ENCODE peak calls at places on chromosomes 4 and X, in seven cellular contexts. One of them, this sample, is unnamed.

GRCh38 chr4:25862411-25863346 is at the start of gene SEL1L3:
- DNase-seq in CD8-positive, alpha-beta T cell: peak
- DNase-seq in brain microvascular endothelial cell: no peak
- DNase-seq in PC-9: no peak
- DNase-seq in AG04450: no peak
- DNase-seq in stomach: peak
- DNase-seq in fibroblast of the aortic adventitia: no peak
- DNase-seq in this sample: no peak

GRCh38 chr4:30268370-30268769 is 451.8 kb upstream of the PCDH7 start:
- DNase-seq in CD8-positive, alpha-beta T cell: no peak
- DNase-seq in brain microvascular endothelial cell: no peak
- DNase-seq in PC-9: no peak
- DNase-seq in AG04450: no peak
- DNase-seq in stomach: no peak
- DNase-seq in fibroblast of the aortic adventitia: no peak
- DNase-seq in this sample: no peak

GRCh38 chrX:35276115-35276514 is 333.5 kb downstream of the FAM47B start:
- DNase-seq in CD8-positive, alpha-beta T cell: no peak
- DNase-seq in brain microvascular endothelial cell: no peak
- DNase-seq in PC-9: no peak
- DNase-seq in AG04450: no peak
- DNase-seq in stomach: no peak
- DNase-seq in fibroblast of the aortic adventitia: no peak
- DNase-seq in this sample: no peak

GRCh38 chrX:20665441-20665840 is 398.7 kb upstream of the RPS6KA3 start:
- DNase-seq in CD8-positive, alpha-beta T cell: no peak
- DNase-seq in brain microvascular endothelial cell: no peak
- DNase-seq in PC-9: no peak
- DNase-seq in AG04450: no peak
- DNase-seq in stomach: no peak
- DNase-seq in fibroblast of the aortic adventitia: no peak
- DNase-seq in this sample: no peak

GRCh38 chrX:129831486-129831885 is 12.2 kb downstream of the ZDHHC9 start:
- DNase-seq in CD8-positive, alpha-beta T cell: no peak
- DNase-seq in brain microvascular endothelial cell: no peak
- DNase-seq in PC-9: no peak
- DNase-seq in AG04450: no peak
- DNase-seq in stomach: no peak
- DNase-seq in fibroblast of the aortic adventitia: no peak
- DNase-seq in this sample: no peak

GRCh38 chr4:70613182-70613892 is 15.2 kb upstream of the ENAM start:
- DNase-seq in CD8-positive, alpha-beta T cell: no peak
- DNase-seq in brain microvascular endothelial cell: no peak
- DNase-seq in PC-9: no peak
- DNase-seq in AG04450: no peak
- DNase-seq in stomach: no peak
- DNase-seq in fibroblast of the aortic adventitia: no peak
- DNase-seq in this sample: no peak

GRCh38 chr4:102598759-102599379 is 97.7 kb downstream of the NFKB1 start:
- DNase-seq in CD8-positive, alpha-beta T cell: no peak
- DNase-seq in brain microvascular endothelial cell: peak
- DNase-seq in PC-9: no peak
- DNase-seq in AG04450: no peak
- DNase-seq in stomach: no peak
- DNase-seq in fibroblast of the aortic adventitia: no peak
- DNase-seq in this sample: no peak

GRCh38 chr4:70564033-70564432 is 28.0 kb upstream of the AMBN start:
- DNase-seq in CD8-positive, alpha-beta T cell: no peak
- DNase-seq in brain microvascular endothelial cell: no peak
- DNase-seq in PC-9: no peak
- DNase-seq in AG04450: no peak
- DNase-seq in stomach: no peak
- DNase-seq in fibroblast of the aortic adventitia: no peak
- DNase-seq in this sample: no peak

GRCh38 chr4:6621556-6621927 is 18.9 kb upstream of the MRFAP1 start:
- DNase-seq in CD8-positive, alpha-beta T cell: no peak
- DNase-seq in brain microvascular endothelial cell: no peak
- DNase-seq in PC-9: no peak
- DNase-seq in AG04450: no peak
- DNase-seq in stomach: no peak
- DNase-seq in fibroblast of the aortic adventitia: no peak
- DNase-seq in this sample: no peak

GRCh38 chr4:13538427-13538973 is 5.8 kb downstream of the NKX3-2 start:
- DNase-seq in CD8-positive, alpha-beta T cell: no peak
- DNase-seq in brain microvascular endothelial cell: no peak
- DNase-seq in PC-9: no peak
- DNase-seq in AG04450: no peak
- DNase-seq in stomach: no peak
- DNase-seq in fibroblast of the aortic adventitia: no peak
- DNase-seq in this sample: no peak
- H3K4me3 ChIP-seq in CD8-positive, alpha-beta T cell: no peak
- H3K4me3 ChIP-seq in brain microvascular endothelial cell: no peak
- H3K4me3 ChIP-seq in PC-9: no peak
- H3K4me3 ChIP-seq in AG04450: no peak
- H3K4me3 ChIP-seq in stomach: no peak
- H3K4me3 ChIP-seq in fibroblast of the aortic adventitia: no peak
- H3K4me3 ChIP-seq in this sample: no peak

GRCh38 chr4:151604238-151604637 is 156.6 kb downstream of the GATB start:
- DNase-seq in CD8-positive, alpha-beta T cell: no peak
- DNase-seq in brain microvascular endothelial cell: no peak
- DNase-seq in PC-9: no peak
- DNase-seq in AG04450: no peak
- DNase-seq in stomach: no peak
- DNase-seq in fibroblast of the aortic adventitia: peak
- DNase-seq in this sample: no peak
- TF ChIP-seq CTCF in CD8-positive, alpha-beta T cell: no peak
- TF ChIP-seq CTCF in brain microvascular endothelial cell: peak
- TF ChIP-seq CTCF in PC-9: peak
- TF ChIP-seq CTCF in AG04450: peak
- TF ChIP-seq CTCF in stomach: no peak
- TF ChIP-seq CTCF in fibroblast of the aortic adventitia: peak
- TF ChIP-seq CTCF in this sample: peak

GRCh38 chr4:184536070-184536880 is 61.9 kb upstream of the IRF2 start:
- DNase-seq in CD8-positive, alpha-beta T cell: no peak
- DNase-seq in brain microvascular endothelial cell: no peak
- DNase-seq in PC-9: no peak
- DNase-seq in AG04450: no peak
- DNase-seq in stomach: no peak
- DNase-seq in fibroblast of the aortic adventitia: no peak
- DNase-seq in this sample: no peak
- H3K4me3 ChIP-seq in CD8-positive, alpha-beta T cell: peak
- H3K4me3 ChIP-seq in brain microvascular endothelial cell: peak
- H3K4me3 ChIP-seq in PC-9: peak
- H3K4me3 ChIP-seq in AG04450: peak
- H3K4me3 ChIP-seq in stomach: peak
- H3K4me3 ChIP-seq in fibroblast of the aortic adventitia: peak
- H3K4me3 ChIP-seq in this sample: peak

GRCh38 chr4:13953083-13953482 is 325.6 kb upstream of the BOD1L1 start:
- DNase-seq in CD8-positive, alpha-beta T cell: no peak
- DNase-seq in brain microvascular endothelial cell: no peak
- DNase-seq in PC-9: no peak
- DNase-seq in AG04450: no peak
- DNase-seq in stomach: no peak
- DNase-seq in fibroblast of the aortic adventitia: no peak
- DNase-seq in this sample: no peak
- TF ChIP-seq CTCF in CD8-positive, alpha-beta T cell: no peak
- TF ChIP-seq CTCF in brain microvascular endothelial cell: peak
- TF ChIP-seq CTCF in PC-9: no peak
- TF ChIP-seq CTCF in AG04450: no peak
- TF ChIP-seq CTCF in stomach: no peak
- TF ChIP-seq CTCF in fibroblast of the aortic adventitia: no peak
- TF ChIP-seq CTCF in this sample: no peak

GRCh38 chr4:182453830-182454229 is 210.6 kb downstream of the TENM3 start:
- DNase-seq in CD8-positive, alpha-beta T cell: no peak
- DNase-seq in brain microvascular endothelial cell: no peak
- DNase-seq in PC-9: no peak
- DNase-seq in AG04450: no peak
- DNase-seq in stomach: no peak
- DNase-seq in fibroblast of the aortic adventitia: no peak
- DNase-seq in this sample: no peak

GRCh38 chr4:182448281-182449151 is 205.3 kb downstream of the TENM3 start:
- DNase-seq in CD8-positive, alpha-beta T cell: no peak
- DNase-seq in brain microvascular endothelial cell: peak
- DNase-seq in PC-9: no peak
- DNase-seq in AG04450: peak
- DNase-seq in stomach: peak
- DNase-seq in fibroblast of the aortic adventitia: peak
- DNase-seq in this sample: peak

GRCh38 chr4:182447938-182448280 is 204.7 kb downstream of the TENM3 start:
- DNase-seq in CD8-positive, alpha-beta T cell: no peak
- DNase-seq in brain microvascular endothelial cell: no peak
- DNase-seq in PC-9: no peak
- DNase-seq in AG04450: no peak
- DNase-seq in stomach: no peak
- DNase-seq in fibroblast of the aortic adventitia: peak
- DNase-seq in this sample: no peak

GRCh38 chr4:182449960-182450359 is 206.8 kb downstream of the TENM3 start:
- DNase-seq in CD8-positive, alpha-beta T cell: no peak
- DNase-seq in brain microvascular endothelial cell: no peak
- DNase-seq in PC-9: no peak
- DNase-seq in AG04450: no peak
- DNase-seq in stomach: no peak
- DNase-seq in fibroblast of the aortic adventitia: peak
- DNase-seq in this sample: no peak

DNA sequence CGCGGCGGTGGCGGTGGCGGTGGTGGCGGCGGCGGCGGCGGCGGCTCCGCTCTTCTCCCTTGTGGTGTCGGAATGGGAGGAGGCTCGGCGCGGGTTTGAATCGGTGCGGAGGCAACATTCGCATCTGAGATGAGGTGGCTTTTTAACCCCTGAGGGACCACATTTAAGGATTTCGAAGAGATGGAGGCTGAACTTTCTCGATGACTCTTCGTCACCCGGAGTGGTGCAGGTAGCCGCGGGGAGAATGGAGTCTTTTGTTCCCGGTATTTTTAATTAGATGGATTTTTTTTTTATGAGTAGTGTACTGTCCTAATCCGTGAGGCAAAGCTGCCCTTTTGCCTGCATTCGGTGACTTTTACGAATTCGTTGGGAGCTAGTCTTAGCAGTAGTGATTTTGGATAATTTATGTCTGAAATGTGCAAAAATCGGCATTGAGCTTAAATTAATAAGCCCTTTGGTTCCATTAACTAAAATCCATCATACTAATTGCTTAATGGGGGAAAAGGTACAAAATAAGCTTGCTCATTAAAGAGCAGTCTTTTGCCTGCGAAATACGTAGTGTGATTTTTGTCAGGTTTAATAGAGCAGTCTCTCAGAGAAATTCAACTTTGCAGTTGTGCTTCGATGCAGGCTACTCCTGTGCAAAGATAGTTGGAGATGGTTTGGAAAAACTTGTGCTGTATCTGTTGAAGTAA is 206.1 kb downstream of the TENM3 start:
- DNase-seq in CD8-positive, alpha-beta T cell: no peak
- DNase-seq in brain microvascular endothelial cell: peak
- DNase-seq in PC-9: no peak
- DNase-seq in AG04450: no peak
- DNase-seq in stomach: no peak
- DNase-seq in fibroblast of the aortic adventitia: peak
- DNase-seq in this sample: no peak
- H3K4me3 ChIP-seq in CD8-positive, alpha-beta T cell: peak
- H3K4me3 ChIP-seq in brain microvascular endothelial cell: peak
- H3K4me3 ChIP-seq in PC-9: no peak
- H3K4me3 ChIP-seq in AG04450: peak
- H3K4me3 ChIP-seq in stomach: peak
- H3K4me3 ChIP-seq in fibroblast of the aortic adventitia: peak
- H3K4me3 ChIP-seq in this sample: peak

GRCh38 chr4:78185117-78185516 is 128.0 kb downstream of the FRAS1 start:
- DNase-seq in CD8-positive, alpha-beta T cell: no peak
- DNase-seq in brain microvascular endothelial cell: no peak
- DNase-seq in PC-9: no peak
- DNase-seq in AG04450: no peak
- DNase-seq in stomach: no peak
- DNase-seq in fibroblast of the aortic adventitia: no peak
- DNase-seq in this sample: no peak

GRCh38 chr4:78184584-78184983 is 127.5 kb downstream of the FRAS1 start:
- DNase-seq in CD8-positive, alpha-beta T cell: no peak
- DNase-seq in brain microvascular endothelial cell: no peak
- DNase-seq in PC-9: no peak
- DNase-seq in AG04450: no peak
- DNase-seq in stomach: no peak
- DNase-seq in fibroblast of the aortic adventitia: no peak
- DNase-seq in this sample: no peak

GRCh38 chr4:78174931-78175330 is 117.8 kb downstream of the FRAS1 start:
- DNase-seq in CD8-positive, alpha-beta T cell: no peak
- DNase-seq in brain microvascular endothelial cell: no peak
- DNase-seq in PC-9: no peak
- DNase-seq in AG04450: no peak
- DNase-seq in stomach: no peak
- DNase-seq in fibroblast of the aortic adventitia: no peak
- DNase-seq in this sample: no peak

DNA sequence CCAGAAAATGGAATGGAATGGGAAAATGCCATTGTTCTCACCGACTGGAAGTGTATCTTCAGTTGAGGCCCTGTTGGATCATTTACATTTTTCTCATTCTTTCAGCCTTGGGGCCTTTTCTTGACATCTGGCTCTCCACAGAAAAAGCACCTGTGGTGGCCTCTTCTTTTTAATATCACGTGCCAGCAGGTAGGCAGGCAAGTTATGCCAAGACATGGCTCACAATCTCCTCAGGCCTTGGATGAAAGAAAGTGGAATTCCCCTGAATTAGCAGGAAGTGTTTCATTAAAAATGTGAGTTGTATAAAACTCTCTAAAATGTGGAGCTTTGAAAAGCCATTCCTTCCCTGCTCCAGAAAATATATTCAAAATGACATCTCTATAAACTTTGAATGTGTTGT is 122.1 kb downstream of the FRAS1 start:
- DNase-seq in CD8-positive, alpha-beta T cell: no peak
- DNase-seq in brain microvascular endothelial cell: no peak
- DNase-seq in PC-9: no peak
- DNase-seq in AG04450: no peak
- DNase-seq in stomach: no peak
- DNase-seq in fibroblast of the aortic adventitia: no peak
- DNase-seq in this sample: no peak
- TF ChIP-seq CTCF in CD8-positive, alpha-beta T cell: no peak
- TF ChIP-seq CTCF in brain microvascular endothelial cell: no peak
- TF ChIP-seq CTCF in PC-9: no peak
- TF ChIP-seq CTCF in AG04450: no peak
- TF ChIP-seq CTCF in stomach: no peak
- TF ChIP-seq CTCF in fibroblast of the aortic adventitia: no peak
- TF ChIP-seq CTCF in this sample: no peak

DNA sequence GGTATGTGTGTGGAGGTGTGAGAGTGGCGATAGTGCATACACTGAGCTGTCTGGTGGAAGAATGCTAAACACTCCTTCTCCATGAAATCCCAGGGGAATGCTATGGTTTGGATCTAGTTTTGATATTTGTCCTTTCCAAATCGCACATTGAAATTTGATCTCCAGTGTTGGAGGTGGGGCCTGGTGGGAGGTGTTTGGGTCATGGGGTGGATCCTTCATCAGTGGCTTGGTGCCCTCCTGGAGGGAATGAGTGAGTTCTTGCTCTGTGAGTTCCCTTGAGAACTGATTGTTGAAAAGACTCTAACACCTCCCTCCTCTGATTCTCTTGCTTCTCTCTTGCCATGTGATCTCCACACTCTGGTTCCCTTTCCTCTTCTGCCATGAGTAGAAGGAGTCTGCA is 114.1 kb upstream of the HHIP start:
- DNase-seq in CD8-positive, alpha-beta T cell: no peak
- DNase-seq in brain microvascular endothelial cell: no peak
- DNase-seq in PC-9: no peak
- DNase-seq in AG04450: no peak
- DNase-seq in stomach: no peak
- DNase-seq in fibroblast of the aortic adventitia: peak
- DNase-seq in this sample: no peak
- H3K4me3 ChIP-seq in CD8-positive, alpha-beta T cell: no peak
- H3K4me3 ChIP-seq in brain microvascular endothelial cell: no peak
- H3K4me3 ChIP-seq in PC-9: no peak
- H3K4me3 ChIP-seq in AG04450: no peak
- H3K4me3 ChIP-seq in stomach: no peak
- H3K4me3 ChIP-seq in fibroblast of the aortic adventitia: no peak
- H3K4me3 ChIP-seq in this sample: no peak

This sample was measured in AG09309.